ENCODE peak calls at places on chromosomes 16 and 17, in nine cellular contexts. One of them, this sample, is unnamed.

GRCh38 chr16:54432481-54433229 is 146.1 kb upstream of the IRX3 start:
- DNase-seq in GM12891: no peak
- DNase-seq in PC-3: no peak
- DNase-seq in SW480: no peak
- DNase-seq in AG08395: no peak
- DNase-seq in esophagus squamous epithelium: no peak
- DNase-seq in GM13976: no peak
- DNase-seq in NCI-H1092 treated with DMSO at 0.1 percent for 48 hours: no peak
- DNase-seq in lower leg skin: no peak
- DNase-seq in this sample: no peak

GRCh38 chr17:79330229-79330628 is 255.6 kb downstream of the ENGASE start:
- DNase-seq in GM12891: no peak
- DNase-seq in PC-3: no peak
- DNase-seq in SW480: no peak
- DNase-seq in AG08395: no peak
- DNase-seq in esophagus squamous epithelium: no peak
- DNase-seq in GM13976: no peak
- DNase-seq in NCI-H1092 treated with DMSO at 0.1 percent for 48 hours: no peak
- DNase-seq in lower leg skin: no peak
- DNase-seq in this sample: no peak

GRCh38 chr16:81700071-81700779 is 78.9 kb upstream of the PLCG2 start:
- DNase-seq in GM12891: no peak
- DNase-seq in PC-3: no peak
- DNase-seq in SW480: no peak
- DNase-seq in AG08395: no peak
- DNase-seq in esophagus squamous epithelium: no peak
- DNase-seq in GM13976: no peak
- DNase-seq in NCI-H1092 treated with DMSO at 0.1 percent for 48 hours: no peak
- DNase-seq in lower leg skin: no peak
- DNase-seq in this sample: no peak

GRCh38 chr16:54268766-54269165 is 17.8 kb downstream of the IRX3 start:
- DNase-seq in GM12891: no peak
- DNase-seq in PC-3: no peak
- DNase-seq in SW480: no peak
- DNase-seq in AG08395: no peak
- DNase-seq in esophagus squamous epithelium: no peak
- DNase-seq in GM13976: no peak
- DNase-seq in NCI-H1092 treated with DMSO at 0.1 percent for 48 hours: no peak
- DNase-seq in lower leg skin: no peak
- DNase-seq in this sample: no peak

GRCh38 chr16:57187508-57187854 is 1.4 kb downstream of the RSPRY1 start:
- DNase-seq in GM12891: no peak
- DNase-seq in PC-3: no peak
- DNase-seq in SW480: peak
- DNase-seq in AG08395: no peak
- DNase-seq in esophagus squamous epithelium: no peak
- DNase-seq in GM13976: peak
- DNase-seq in NCI-H1092 treated with DMSO at 0.1 percent for 48 hours: no peak
- DNase-seq in lower leg skin: no peak
- DNase-seq in this sample: no peak

GRCh38 chr16:17367932-17368331 is 102.8 kb downstream of the XYLT1 start:
- DNase-seq in GM12891: no peak
- DNase-seq in PC-3: no peak
- DNase-seq in SW480: no peak
- DNase-seq in AG08395: peak
- DNase-seq in esophagus squamous epithelium: no peak
- DNase-seq in GM13976: no peak
- DNase-seq in NCI-H1092 treated with DMSO at 0.1 percent for 48 hours: no peak
- DNase-seq in lower leg skin: no peak
- DNase-seq in this sample: peak

GRCh38 chr16:67163164-67163902 is 1.2 kb upstream of the HSF4 start:
- DNase-seq in GM12891: no peak
- DNase-seq in PC-3: no peak
- DNase-seq in SW480: no peak
- DNase-seq in AG08395: no peak
- DNase-seq in esophagus squamous epithelium: no peak
- DNase-seq in GM13976: no peak
- DNase-seq in NCI-H1092 treated with DMSO at 0.1 percent for 48 hours: peak
- DNase-seq in lower leg skin: no peak
- DNase-seq in this sample: peak

GRCh38 chr17:79990051-79990592 is 45.5 kb downstream of the TBC1D16 start:
- DNase-seq in GM12891: no peak
- DNase-seq in PC-3: no peak
- DNase-seq in SW480: peak
- DNase-seq in AG08395: no peak
- DNase-seq in esophagus squamous epithelium: no peak
- DNase-seq in GM13976: no peak
- DNase-seq in NCI-H1092 treated with DMSO at 0.1 percent for 48 hours: no peak
- DNase-seq in lower leg skin: no peak
- DNase-seq in this sample: no peak

GRCh38 chr16:16131659-16132058 is 91.6 kb downstream of the ABCC6 start:
- DNase-seq in GM12891: no peak
- DNase-seq in PC-3: no peak
- DNase-seq in SW480: no peak
- DNase-seq in AG08395: no peak
- DNase-seq in esophagus squamous epithelium: no peak
- DNase-seq in GM13976: no peak
- DNase-seq in NCI-H1092 treated with DMSO at 0.1 percent for 48 hours: no peak
- DNase-seq in lower leg skin: no peak
- DNase-seq in this sample: no peak

GRCh38 chr16:2715519-2715918 is 4.5 kb downstream of the PRSS27 start:
- DNase-seq in GM12891: peak
- DNase-seq in PC-3: no peak
- DNase-seq in SW480: no peak
- DNase-seq in AG08395: peak
- DNase-seq in esophagus squamous epithelium: no peak
- DNase-seq in GM13976: peak
- DNase-seq in NCI-H1092 treated with DMSO at 0.1 percent for 48 hours: no peak
- DNase-seq in lower leg skin: no peak
- DNase-seq in this sample: peak

GRCh38 chr16:24255446-24256352 is at the start of gene CACNG3:
- DNase-seq in GM12891: peak
- DNase-seq in PC-3: no peak
- DNase-seq in SW480: no peak
- DNase-seq in AG08395: no peak
- DNase-seq in esophagus squamous epithelium: no peak
- DNase-seq in GM13976: peak
- DNase-seq in NCI-H1092 treated with DMSO at 0.1 percent for 48 hours: no peak
- DNase-seq in lower leg skin: peak
- DNase-seq in this sample: peak

This sample was measured in posterior vena cava.